ENCODE peak calls at places on chromosome 1, in five cellular contexts. P is GM03348, H is KBM-7, K is NCI-H2029 treated with DMSO at 0.1 percent for 48 hours, F is GM04504. S is an unnamed sample.

GRCh38 chr1:229092377-229093257 is 178.3 kb upstream of the RAB4A start:
- DNase-seq in P (no peak), H (no peak), K (no peak), F (no peak), S (no peak)

GRCh38 chr1:12457771-12458170 is 160.2 kb downstream of the DHRS3 start:
- DNase-seq in P (peak; percentile 54), H (no peak), K (no peak), F (peak; percentile 59), S (no peak)

GRCh38 chr1:20470174-20470573 is 15.8 kb downstream of the CAMK2N1 start:
- DNase-seq in P (no peak), H (no peak), K (no peak), F (no peak), S (no peak)

GRCh38 chr1:205775717-205776056 is 405 bp upstream of the RAB29 start:
- DNase-seq in P (peak; percentile 49), H (no peak), K (no peak), F (no peak), S (no peak)

GRCh38 chr1:199612976-199613774 is 414.3 kb upstream of the NR5A2 start:
- DNase-seq in P (peak; percentile 40), H (peak; percentile 89), K (no peak), F (no peak), S (no peak)

GRCh38 chr1:69569983-69570755 is 2.4 kb downstream of the LRRC7 start:
- DNase-seq in P (no peak), H (no peak), K (peak; percentile 40), F (no peak), S (no peak)

GRCh38 chr1:64898107-64898861 is 68.1 kb downstream of the JAK1 start:
- DNase-seq in P (peak; percentile 84), H (no peak), K (peak; percentile 23), F (peak; percentile 88), S (peak; percentile 41)

GRCh38 chr1:101526813-101527212 is 290.0 kb downstream of the S1PR1 start:
- DNase-seq in P (no peak), H (peak; percentile 14), K (no peak), F (no peak), S (no peak)

GRCh38 chr1:78237364-78237916 is 191.7 kb downstream of the GIPC2 start:
- DNase-seq in P (no peak), H (no peak), K (no peak), F (no peak), S (no peak)

GRCh38 chr1:184911830-184912229 is 62.5 kb downstream of the NIBAN1 start:
- DNase-seq in P (no peak), H (no peak), K (no peak), F (no peak), S (no peak)

GRCh38 chr1:56194911-56195310 is 384.5 kb downstream of the PLPP3 start:
- DNase-seq in P (peak; percentile 61), H (no peak), K (no peak), F (no peak), S (no peak)

GRCh38 chr1:205800470-205800869 is 12.5 kb downstream of the SLC41A1 start:
- DNase-seq in P (no peak), H (no peak), K (no peak), F (no peak), S (no peak)

GRCh38 chr1:68359045-68359444 is 90.7 kb downstream of the RPE65 start:
- DNase-seq in P (no peak), H (no peak), K (no peak), F (no peak), S (no peak)

GRCh38 chr1:230744382-230744781 is 2.8 kb upstream of the CAPN9 start:
- DNase-seq in P (no peak), H (no peak), K (no peak), F (no peak), S (no peak)

GRCh38 chr1:89546082-89546889 is 21.7 kb downstream of the LRRC8B start:
- DNase-seq in P (no peak), H (no peak), K (peak; percentile 65), F (no peak), S (no peak)